ENCODE peak calls at places on chromosomes 1 and 21, in five cellular contexts. A is HCT116, N is AG09309, U is heart right ventricle, H is left ventricle myocardium inferior. O is an unnamed sample.

GRCh38 chr1:20885121-20885520 is 98.0 kb upstream of the HP1BP3 start:
- DNase-seq in A (no peak), N (no peak), U (no peak), H (no peak), O (no peak)

GRCh38 chr1:1616045-1616821 is 933 bp downstream of the MIB2 start:
- DNase-seq in A (no peak), N (no peak), U (peak; percentile 62), H (no peak), O (no peak)

GRCh38 chr1:162373072-162373427 is 3.6 kb downstream of the SPATA46 start:
- DNase-seq in A (no peak), N (no peak), U (no peak), H (no peak), O (no peak)

GRCh38 chr1:111441573-111442192 is 7.4 kb downstream of the WDR77 start:
- DNase-seq in A (no peak), N (no peak), U (no peak), H (no peak), O (no peak)

GRCh38 chr21:16573581-16573980 is 843.8 kb downstream of the USP25 start:
- DNase-seq in A (no peak), N (peak; percentile 39), U (no peak), H (no peak), O (no peak)

GRCh38 chr1:36924282-36924791 is 110.0 kb downstream of the GRIK3 start:
- DNase-seq in A (no peak), N (no peak), U (peak; percentile 30), H (peak; percentile 42), O (no peak)

GRCh38 chr1:183023601-183024351 is 556 bp downstream of the LAMC1 start:
- DNase-seq in A (peak; percentile 61), N (no peak), U (peak; percentile 57), H (peak; percentile 65), O (no peak)

GRCh38 chr1:16348414-16349182 is 3.7 kb downstream of the FBXO42 start:
- DNase-seq in A (no peak), N (peak; percentile 54), U (no peak), H (no peak), O (no peak)

GRCh38 chr1:200535605-200536004 is 84.9 kb downstream of the KIF14 start:
- DNase-seq in A (peak; percentile 63), N (no peak), U (no peak), H (no peak), O (no peak)

GRCh38 chr1:53077599-53077965 is 15.6 kb downstream of the PODN start:
- DNase-seq in A (no peak), N (no peak), U (peak; percentile 3), H (peak; percentile 7), O (no peak)

GRCh38 chr21:24223625-24224024 is 1383.7 kb downstream of the MRPL39 start:
- DNase-seq in A (no peak), N (no peak), U (no peak), H (no peak), O (no peak)

GRCh38 chr1:66291047-66291864 is 242.7 kb upstream of the SGIP1 start:
- DNase-seq in A (no peak), N (no peak), U (no peak), H (no peak), O (no peak)

GRCh38 chr1:29655945-29656866 is 419.9 kb downstream of the PTPRU start:
- DNase-seq in A (no peak), N (no peak), U (no peak), H (no peak), O (no peak)
- TF ChIP-seq CTCF in A (no peak), N (peak; percentile 52), U (peak; percentile 5), H (peak; percentile 15), O (no peak)

GRCh38 chr1:221691320-221691719 is 50.6 kb downstream of the DUSP10 start:
- DNase-seq in A (no peak), N (no peak), U (no peak), H (no peak), O (no peak)

GRCh38 chr1:221694109-221694508 is 47.8 kb downstream of the DUSP10 start:
- DNase-seq in A (no peak), N (no peak), U (no peak), H (no peak), O (no peak)

GRCh38 chr1:221695346-221695745 is 46.5 kb downstream of the DUSP10 start:
- DNase-seq in A (no peak), N (no peak), U (no peak), H (no peak), O (no peak)

GRCh38 chr1:221692643-221693042 is 49.2 kb downstream of the DUSP10 start:
- DNase-seq in A (no peak), N (no peak), U (no peak), H (no peak), O (no peak)

DNA sequence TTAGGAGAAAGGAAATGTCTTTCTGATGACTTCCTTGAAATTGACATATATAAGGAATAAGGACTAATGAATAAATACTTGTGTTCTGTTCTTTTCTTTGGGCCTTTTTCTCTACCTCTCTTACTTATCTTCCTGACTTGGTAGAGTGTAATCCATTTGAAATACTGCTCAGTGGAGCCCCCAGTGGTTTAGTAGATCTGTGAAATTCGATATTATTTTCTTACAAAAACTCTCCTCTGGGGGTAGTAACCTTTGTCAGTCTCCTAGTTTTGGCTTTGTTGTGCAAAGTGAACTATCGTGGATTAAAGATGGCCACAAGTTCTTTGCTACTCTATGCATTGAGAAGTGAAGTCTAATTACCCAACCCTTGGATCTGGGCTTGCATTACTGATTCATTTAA is 48.8 kb downstream of the DUSP10 start:
- DNase-seq in A (no peak), N (no peak), U (no peak), H (no peak), O (no peak)
- TF ChIP-seq CTCF in A (no peak), N (no peak), U (no peak), H (no peak), O (no peak)

GRCh38 chr1:237795558-237795957 is 95.2 kb downstream of the ZP4 start:
- DNase-seq in A (no peak), N (no peak), U (no peak), H (no peak), O (no peak)

GRCh38 chr1:237794071-237794470 is 96.7 kb downstream of the ZP4 start:
- DNase-seq in A (no peak), N (no peak), U (no peak), H (no peak), O (no peak)

GRCh38 chr1:237804516-237804915 is 86.2 kb downstream of the ZP4 start:
- DNase-seq in A (no peak), N (no peak), U (no peak), H (no peak), O (no peak)

DNA sequence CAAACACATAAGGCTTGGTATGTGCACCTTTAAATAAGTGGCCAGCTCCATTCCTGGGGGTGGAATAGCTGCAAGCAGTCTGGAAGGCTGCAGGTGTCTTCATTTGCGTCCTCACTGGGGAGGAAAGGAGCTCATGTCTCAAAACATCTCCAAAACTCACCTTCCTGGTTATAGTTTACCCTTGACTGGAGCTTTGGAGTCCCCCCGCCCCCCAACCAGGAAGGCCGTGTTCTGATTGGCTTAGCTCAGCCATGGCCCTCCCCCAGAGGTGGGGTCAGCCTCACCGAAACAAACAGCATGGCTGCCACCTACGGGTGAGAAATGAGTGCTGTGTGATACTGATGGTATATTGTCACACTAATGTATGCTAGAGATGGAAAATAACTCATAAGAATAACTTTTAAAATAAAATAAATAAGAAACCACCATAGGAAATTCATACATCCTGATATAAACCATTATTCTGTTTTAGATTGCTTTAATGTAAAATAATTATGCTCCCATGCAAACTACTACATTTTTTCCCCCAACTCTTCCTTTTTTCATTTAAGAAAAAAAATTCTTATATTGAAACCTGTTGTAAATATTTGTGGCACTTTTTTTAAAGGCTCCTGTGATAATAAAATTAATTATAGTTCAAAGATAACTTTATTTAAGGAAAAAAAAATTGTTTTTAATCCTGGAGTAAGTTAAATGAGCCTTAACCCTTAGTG is 90.8 kb downstream of the ZP4 start:
- DNase-seq in A (no peak), N (no peak), U (peak; percentile 36), H (peak; percentile 32), O (peak; percentile 23)
- TF ChIP-seq CTCF in A (no peak), N (no peak), U (peak; percentile 9), H (peak; percentile 36), O (peak; percentile 42)

DNA sequence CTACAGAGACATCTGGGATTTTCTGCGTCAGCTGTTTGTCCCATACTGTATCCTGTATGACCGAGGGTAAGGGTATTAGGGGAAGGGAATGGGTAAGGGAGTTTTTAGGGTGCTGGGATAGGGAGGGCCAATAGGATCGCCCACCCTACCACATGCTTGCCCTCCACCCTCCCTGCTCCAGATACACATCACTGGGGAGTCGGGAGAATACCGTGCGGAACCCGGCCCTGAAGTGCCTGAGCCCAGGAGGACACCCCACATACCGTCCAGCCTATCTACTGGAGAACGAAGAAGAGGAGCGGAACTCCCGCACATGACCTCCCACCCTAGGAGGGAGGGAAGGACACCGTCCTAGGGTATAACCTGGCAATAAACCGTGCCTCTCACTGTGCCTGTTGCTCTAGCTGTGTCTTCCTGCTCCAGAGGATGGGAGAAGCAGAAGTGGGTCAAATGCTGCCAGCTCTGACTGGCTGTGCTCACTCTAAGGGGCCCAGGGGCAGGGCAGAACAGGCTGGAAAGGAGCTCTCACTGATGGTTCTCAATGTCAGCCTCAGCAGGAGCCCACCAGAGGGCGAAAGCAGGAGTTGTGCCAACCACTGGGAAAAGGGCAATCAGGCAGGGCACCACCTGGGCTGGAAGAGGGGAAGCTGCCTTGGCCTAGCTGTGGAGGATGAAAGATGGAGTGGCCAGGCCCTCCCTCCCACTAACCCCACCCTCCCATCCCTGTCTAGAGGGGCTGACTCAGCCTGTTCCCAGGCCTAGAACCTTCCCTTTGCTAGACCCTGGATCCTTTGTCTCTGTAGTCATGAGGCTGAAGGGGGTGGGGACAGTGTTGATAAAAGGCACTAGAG is 440 bp upstream of the LENEP start:
- DNase-seq in A (no peak), N (no peak), U (no peak), H (no peak), O (no peak)
- TF ChIP-seq CTCF in A (no peak), N (peak; percentile 10), U (no peak), H (no peak), O (no peak)

DNA sequence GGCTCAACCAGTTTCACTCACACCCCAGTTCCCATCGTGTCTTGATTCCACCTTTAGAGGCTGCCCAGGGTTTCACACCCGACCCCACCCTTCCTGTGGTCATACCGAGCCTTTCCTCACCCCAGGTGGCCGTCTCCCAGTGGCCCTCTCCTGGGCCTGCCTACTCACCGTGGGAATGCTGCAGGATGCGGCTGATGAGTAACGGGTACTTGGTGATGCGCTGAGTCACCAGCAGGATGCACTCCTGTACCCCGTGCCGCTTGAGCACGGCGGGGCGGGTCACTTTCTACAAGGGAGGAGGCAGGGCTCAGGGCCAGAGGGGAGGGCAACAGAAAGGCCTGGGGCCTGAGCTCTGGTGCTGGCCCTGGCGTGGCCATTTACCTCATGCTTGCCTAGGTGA is 16.4 kb downstream of the ARHGEF2 start:
- DNase-seq in A (peak; percentile 92), N (peak; percentile 83), U (peak; percentile 65), H (peak; percentile 65), O (peak; percentile 39)
- TF ChIP-seq CTCF in A (no peak), N (peak; percentile 53), U (peak; percentile 18), H (peak; percentile 45), O (peak; percentile 30)

DNA sequence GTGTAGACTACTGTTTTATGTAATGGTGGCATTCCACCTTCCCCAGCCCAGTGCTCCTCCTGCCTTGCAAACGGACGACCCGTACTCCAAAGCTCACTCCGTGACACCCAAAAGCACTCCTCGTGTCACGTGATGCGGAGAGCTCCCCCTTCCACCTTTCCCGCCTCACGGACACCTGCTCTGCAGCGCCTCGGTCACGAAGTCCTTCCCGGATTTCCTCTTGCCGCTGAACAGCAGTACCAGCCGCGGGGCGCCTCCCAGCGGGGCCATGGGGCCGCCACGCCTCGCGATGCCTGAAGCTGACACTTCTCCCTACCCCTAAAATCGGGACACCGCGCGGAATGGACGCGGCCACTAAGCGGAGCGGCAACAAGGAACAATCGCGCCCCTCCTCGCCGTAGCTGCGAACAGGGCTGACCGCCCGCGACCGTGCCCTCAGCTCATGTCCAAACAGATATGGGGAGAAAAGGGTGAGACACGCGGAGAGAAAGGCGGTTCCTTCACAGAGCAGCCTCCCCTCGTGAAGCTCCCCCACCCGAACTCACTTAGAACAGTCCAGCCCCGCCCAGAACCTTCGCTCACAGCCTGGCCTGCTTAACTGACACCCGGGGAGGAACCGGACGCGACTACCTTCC is at the start of gene PMVK:
- DNase-seq in A (peak; percentile 96), N (peak; percentile 87), U (peak; percentile 92), H (peak; percentile 95), O (peak; percentile 91)
- TF ChIP-seq CTCF in A (no peak), N (no peak), U (peak; percentile 11), H (peak; percentile 43), O (no peak)

O was measured in natural killer cell.